ENCODE peak calls at places on chromosome 11, in seven cellular contexts. T is caudate nucleus; C is effector memory CD4-positive, alpha-beta T cell; Z is right cardiac atrium; R is neural progenitor cell; S is A549; V is heart right ventricle. L is an unnamed sample.

GRCh38 chr11:107408762-107409200 is 48.8 kb downstream of the CWF19L2 start:
- DNase-seq in T (no peak), C (no peak), Z (no peak), R (no peak), S (no peak), V (no peak), L (no peak)

GRCh38 chr11:111612211-111612610 is 10.0 kb downstream of the SIK2 start:
- DNase-seq in T (no peak), C (no peak), Z (no peak), R (no peak), S (no peak), V (no peak), L (no peak)

GRCh38 chr11:128892866-128893565 is 1.9 kb downstream of the KCNJ5 start:
- DNase-seq in T (no peak), C (no peak), Z (no peak), R (peak), S (no peak), V (no peak), L (peak)

GRCh38 chr11:130022799-130023198 is 20.2 kb upstream of the PRDM10 start:
- DNase-seq in T (no peak), C (no peak), Z (no peak), R (no peak), S (no peak), V (no peak), L (no peak)

GRCh38 chr11:47161134-47161854 is 15.4 kb downstream of the ARFGAP2 start:
- DNase-seq in T (peak), C (no peak), Z (peak), R (peak), S (peak), V (peak), L (peak)

GRCh38 chr11:69466039-69466438 is 15.4 kb upstream of the LINC01488 start:
- DNase-seq in T (no peak), C (no peak), Z (no peak), R (no peak), S (no peak), V (no peak), L (no peak)

GRCh38 chr11:44680982-44681597 is 45.7 kb upstream of the TSPAN18 start:
- DNase-seq in T (no peak), C (peak), Z (no peak), R (no peak), S (no peak), V (no peak), L (no peak)

GRCh38 chr11:62431171-62431895 is 12.5 kb downstream of the SCGB1A1 start:
- DNase-seq in T (no peak), C (no peak), Z (no peak), R (no peak), S (no peak), V (no peak), L (no peak)

GRCh38 chr11:62394825-62395538 is 23.9 kb upstream of the SCGB1A1 start:
- DNase-seq in T (peak), C (peak), Z (peak), R (peak), S (peak), V (peak), L (peak)

GRCh38 chr11:20353829-20354434 is 9.6 kb upstream of the HTATIP2 start:
- DNase-seq in T (no peak), C (no peak), Z (no peak), R (peak), S (peak), V (peak), L (peak)

GRCh38 chr11:65887723-65888162 is 528 bp downstream of the FIBP start:
- DNase-seq in T (no peak), C (no peak), Z (no peak), R (no peak), S (no peak), V (no peak), L (no peak)

GRCh38 chr11:2886191-2886894 is 768 bp upstream of the CDKN1C start:
- DNase-seq in T (no peak), C (no peak), Z (peak), R (peak), S (no peak), V (peak), L (no peak)

GRCh38 chr11:128058580-128059208 is 528.7 kb downstream of the ETS1 start:
- DNase-seq in T (no peak), C (no peak), Z (no peak), R (no peak), S (no peak), V (no peak), L (no peak)

GRCh38 chr11:133974836-133975235 is 18.1 kb upstream of the IGSF9B start:
- DNase-seq in T (no peak), C (no peak), Z (no peak), R (no peak), S (no peak), V (no peak), L (no peak)

GRCh38 chr11:69022268-69022667 is 9.2 kb upstream of the MRGPRF start:
- DNase-seq in T (no peak), C (no peak), Z (no peak), R (no peak), S (no peak), V (no peak), L (no peak)

GRCh38 chr11:61650781-61651571 is 29.2 kb upstream of the DAGLA start:
- DNase-seq in T (no peak), C (no peak), Z (no peak), R (peak), S (no peak), V (no peak), L (no peak)

GRCh38 chr11:4164884-4165590 is 70.4 kb downstream of the RRM1 start:
- DNase-seq in T (no peak), C (no peak), Z (no peak), R (no peak), S (no peak), V (no peak), L (no peak)

GRCh38 chr11:34148504-34149165 is 43.2 kb downstream of the NAT10 start:
- DNase-seq in T (no peak), C (no peak), Z (no peak), R (no peak), S (no peak), V (no peak), L (no peak)

DNA sequence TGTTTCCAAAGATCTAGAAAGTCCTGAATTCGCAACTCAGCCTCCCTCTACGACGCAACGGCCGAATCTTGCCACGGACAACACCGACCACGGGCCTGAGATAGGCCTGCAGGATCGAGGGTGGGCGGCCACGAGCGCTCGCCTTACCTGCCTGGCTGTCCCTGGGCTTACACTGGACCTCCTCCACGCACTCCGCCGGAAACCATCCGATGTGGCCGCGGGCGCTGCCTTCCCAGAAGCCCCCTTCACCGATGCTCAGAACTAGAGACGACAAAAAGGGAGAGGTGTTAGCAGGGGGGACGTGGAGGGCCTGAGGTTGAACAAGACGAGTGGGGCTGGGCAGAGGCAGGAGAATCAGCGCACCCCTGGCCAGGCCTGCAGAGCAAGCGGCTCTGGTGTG is 400.0 kb downstream of the CTTN start:
- DNase-seq in T (no peak), C (no peak), Z (no peak), R (no peak), S (no peak), V (no peak), L (no peak)
- H3K27ac ChIP-seq in T (no peak), C (no peak), Z (no peak), R (no peak), S (no peak), V (no peak), L (no peak)

GRCh38 chr11:116786966-116787365 is 857 bp downstream of the ZPR1 start:
- DNase-seq in T (no peak), C (no peak), Z (no peak), R (no peak), S (no peak), V (no peak), L (no peak)
- H3K27ac ChIP-seq in T (no peak), C (peak), Z (no peak), R (no peak), S (peak), V (no peak), L (no peak)

DNA sequence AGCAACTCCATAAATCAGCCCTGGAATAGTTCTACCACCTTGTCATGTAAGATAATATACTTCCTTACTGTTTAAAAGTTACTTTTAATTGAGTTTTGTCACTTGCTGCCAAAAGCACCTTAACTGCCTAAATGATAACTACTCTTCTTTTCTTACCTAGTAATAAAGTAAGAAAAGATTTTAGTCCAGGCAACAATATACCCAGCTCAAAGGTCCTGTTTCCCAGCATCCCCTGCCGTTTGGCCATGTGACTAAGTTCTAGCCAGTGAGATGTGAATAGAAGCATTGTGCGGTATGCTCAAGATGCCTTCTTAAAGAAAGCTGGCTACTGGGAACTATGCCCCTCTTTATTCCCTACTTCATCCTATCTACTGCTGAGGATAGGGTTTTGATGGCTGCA is 39.4 kb upstream of the CCDC34 start:
- DNase-seq in T (no peak), C (no peak), Z (no peak), R (no peak), S (no peak), V (no peak), L (no peak)
- H3K27ac ChIP-seq in T (no peak), C (no peak), Z (no peak), R (peak), S (peak), V (no peak), L (no peak)

GRCh38 chr11:94153320-94153719 is 24.7 kb downstream of the PANX1 start:
- DNase-seq in T (no peak), C (no peak), Z (no peak), R (no peak), S (no peak), V (no peak), L (no peak)

GRCh38 chr11:94150704-94151103 is 22.1 kb downstream of the PANX1 start:
- DNase-seq in T (no peak), C (no peak), Z (no peak), R (no peak), S (no peak), V (no peak), L (no peak)

GRCh38 chr11:94151311-94151710 is 22.7 kb downstream of the PANX1 start:
- DNase-seq in T (no peak), C (no peak), Z (no peak), R (no peak), S (no peak), V (no peak), L (no peak)

GRCh38 chr11:94152678-94153065 is 24.0 kb downstream of the PANX1 start:
- DNase-seq in T (no peak), C (no peak), Z (no peak), R (no peak), S (no peak), V (no peak), L (no peak)

DNA sequence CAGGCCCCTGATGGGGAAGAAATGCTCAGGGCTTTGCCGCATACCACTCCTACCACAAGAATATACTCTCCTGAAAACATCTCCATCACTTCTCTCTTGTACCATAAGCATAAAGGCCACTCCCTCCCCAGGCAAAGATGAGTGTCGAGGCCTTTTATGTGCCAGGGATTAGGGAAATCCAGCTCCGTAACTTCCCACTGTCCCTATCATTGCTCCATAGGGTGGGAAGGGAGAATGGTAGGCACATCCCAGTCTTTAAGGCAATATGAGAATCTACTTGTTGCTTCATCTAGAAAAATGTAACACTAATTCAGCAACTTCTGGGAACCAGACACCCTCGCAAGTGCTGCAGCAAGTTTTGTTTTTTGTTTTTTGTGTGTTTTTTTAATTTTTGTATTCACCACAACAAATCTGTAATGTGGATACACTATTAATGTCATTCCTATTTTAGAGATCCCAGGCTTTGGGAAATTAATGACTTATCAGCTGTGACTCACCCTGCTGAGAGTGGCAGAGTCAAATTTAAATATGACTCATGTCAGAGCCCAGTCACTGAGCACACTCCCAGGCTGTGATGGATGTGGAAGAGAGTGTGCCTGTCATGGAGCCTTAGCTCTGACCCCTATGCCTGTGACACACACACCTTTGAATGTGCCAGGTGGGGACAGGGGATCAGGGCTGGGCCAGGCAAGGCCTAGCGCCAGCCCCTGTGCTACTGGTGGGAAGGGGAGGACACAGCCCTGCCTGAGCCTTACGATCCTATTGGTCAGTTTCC is 23.4 kb downstream of the PANX1 start:
- DNase-seq in T (no peak), C (no peak), Z (peak), R (no peak), S (peak), V (peak), L (no peak)
- H3K27ac ChIP-seq in T (no peak), C (no peak), Z (peak), R (no peak), S (peak), V (peak), L (no peak)

GRCh38 chr11:36071917-36072500 is 128.1 kb downstream of the LDLRAD3 start:
- DNase-seq in T (no peak), C (no peak), Z (no peak), R (no peak), S (no peak), V (no peak), L (no peak)

GRCh38 chr11:36077368-36077767 is 133.5 kb downstream of the LDLRAD3 start:
- DNase-seq in T (no peak), C (no peak), Z (no peak), R (no peak), S (no peak), V (no peak), L (no peak)

GRCh38 chr11:36073411-36074203 is 129.7 kb downstream of the LDLRAD3 start:
- DNase-seq in T (peak), C (no peak), Z (peak), R (peak), S (no peak), V (peak), L (peak)

GRCh38 chr11:36077886-36078685 is 134.2 kb downstream of the LDLRAD3 start:
- DNase-seq in T (no peak), C (no peak), Z (no peak), R (no peak), S (no peak), V (no peak), L (no peak)

GRCh38 chr11:36075053-36075452 is 131.2 kb downstream of the LDLRAD3 start:
- DNase-seq in T (no peak), C (no peak), Z (no peak), R (no peak), S (no peak), V (no peak), L (no peak)
- H3K27ac ChIP-seq in T (no peak), C (no peak), Z (no peak), R (no peak), S (no peak), V (no peak), L (no peak)

GRCh38 chr11:74024630-74025029 is 15.7 kb upstream of the UCP3 start:
- DNase-seq in T (no peak), C (no peak), Z (peak), R (no peak), S (no peak), V (no peak), L (no peak)
- H3K27ac ChIP-seq in T (no peak), C (no peak), Z (no peak), R (no peak), S (no peak), V (no peak), L (no peak)